ENCODE peak calls at places on chromosomes 5 and 9, in five cellular contexts. I, C, W, G and S are unnamed samples.

GRCh38 chr5:100900796-100901731 is 2.0 kb downstream of the ST8SIA4 start:
- DNase-seq in I (peak; percentile 56), C (peak; percentile 77), W (peak; percentile 84), G (peak; percentile 86), S (peak; percentile 67)

GRCh38 chr5:131694926-131695325 is 59.9 kb upstream of the RAPGEF6 start:
- DNase-seq in I (no peak), C (no peak), W (no peak), G (no peak), S (no peak)

GRCh38 chr5:96175090-96175489 is 213.4 kb upstream of the ELL2 start:
- DNase-seq in I (peak; percentile 21), C (no peak), W (no peak), G (no peak), S (no peak)

GRCh38 chr5:139414601-139415121 is 10.8 kb upstream of the SPATA24 start:
- DNase-seq in I (no peak), C (no peak), W (no peak), G (no peak), S (peak; percentile 64)

GRCh38 chr9:98256632-98257218 is 1.3 kb upstream of the TBC1D2 start:
- DNase-seq in I (no peak), C (peak; percentile 50), W (peak; percentile 22), G (peak; percentile 38), S (peak; percentile 24)

GRCh38 chr5:158602981-158603380 is 496.7 kb downstream of the EBF1 start:
- DNase-seq in I (no peak), C (no peak), W (no peak), G (no peak), S (no peak)

GRCh38 chr5:32842798-32843531 is 131.8 kb downstream of the NPR3 start:
- DNase-seq in I (no peak), C (no peak), W (no peak), G (no peak), S (no peak)

GRCh38 chr9:16029796-16030363 is 477.0 kb downstream of the CCDC171 start:
- DNase-seq in I (no peak), C (no peak), W (no peak), G (no peak), S (no peak)

GRCh38 chr9:118290116-118290515 is 585.9 kb downstream of the TLR4 start:
- DNase-seq in I (no peak), C (no peak), W (no peak), G (no peak), S (no peak)

GRCh38 chr9:37290366-37290765 is 132.1 kb upstream of the GRHPR start:
- DNase-seq in I (no peak), C (no peak), W (no peak), G (no peak), S (no peak)

GRCh38 chr9:28951945-28952344 is 1378.7 kb upstream of the C9orf72 start:
- DNase-seq in I (no peak), C (no peak), W (no peak), G (no peak), S (no peak)

GRCh38 chr5:132265336-132266030 is 8.0 kb downstream of the PDLIM4 start:
- DNase-seq in I (peak; percentile 97), C (peak; percentile 81), W (no peak), G (no peak), S (no peak)

GRCh38 chr5:171484460-171484899 is 65.0 kb downstream of the FGF18 start:
- DNase-seq in I (no peak), C (no peak), W (peak; percentile 18), G (peak; percentile 40), S (no peak)

GRCh38 chr5:45252991-45253390 is 443.2 kb downstream of the HCN1 start:
- DNase-seq in I (no peak), C (no peak), W (no peak), G (no peak), S (no peak)

GRCh38 chr9:79131375-79131774 is 440.4 kb upstream of the TLE4 start:
- DNase-seq in I (no peak), C (no peak), W (no peak), G (no peak), S (no peak)

GRCh38 chr5:113397046-113397445 is 37.7 kb downstream of the TSSK1B start:
- DNase-seq in I (no peak), C (no peak), W (no peak), G (no peak), S (no peak)

GRCh38 chr9:84397822-84398221 is 57.3 kb upstream of the SLC28A3 start:
- DNase-seq in I (peak; percentile 69), C (no peak), W (no peak), G (no peak), S (no peak)

GRCh38 chr9:111621895-111622480 is 9.1 kb upstream of the DNAJC25 start:
- DNase-seq in I (peak; percentile 54), C (no peak), W (no peak), G (peak; percentile 12), S (peak; percentile 62)

GRCh38 chr5:173868096-173868879 is 19.9 kb upstream of the CPEB4 start:
- DNase-seq in I (peak; percentile 46), C (no peak), W (no peak), G (no peak), S (no peak)